ENCODE peak calls at places on chromosomes 6 and 20, in ten cellular contexts. One of them, this sample, is unnamed. For H3K9me3, the result is how much of the 10 kb centered on the place peaks cover.

GRCh38 chr20:52001999-52002666 is 189.4 kb downstream of the ZFP64 start:
- DNase-seq in heart right ventricle: no peak
- DNase-seq in AG04450: no peak
- DNase-seq in PC-9: peak
- DNase-seq in left ventricle myocardium inferior: no peak
- DNase-seq in lower lobe of right lung: no peak
- DNase-seq in heart left ventricle: no peak
- DNase-seq in body of pancreas: no peak
- DNase-seq in ascending aorta: no peak
- DNase-seq in CD4-positive, alpha-beta memory T cell: no peak
- DNase-seq in this sample: no peak

GRCh38 chr6:139407718-139408222 is 33.3 kb upstream of the CITED2 start:
- DNase-seq in ascending aorta: no peak
- DNase-seq in lower lobe of right lung: no peak
- DNase-seq in heart right ventricle: no peak
- DNase-seq in left ventricle myocardium inferior: no peak
- DNase-seq in CD4-positive, alpha-beta memory T cell: no peak
- DNase-seq in AG04450: peak
- DNase-seq in PC-9: peak
- DNase-seq in heart left ventricle: no peak
- DNase-seq in body of pancreas: no peak
- DNase-seq in this sample: no peak

GRCh38 chr20:20212675-20213096 is 155.2 kb upstream of the INSM1 start:
- DNase-seq in AG04450: no peak
- DNase-seq in lower lobe of right lung: no peak
- DNase-seq in heart right ventricle: peak
- DNase-seq in PC-9: no peak
- DNase-seq in heart left ventricle: no peak
- DNase-seq in body of pancreas: no peak
- DNase-seq in left ventricle myocardium inferior: peak
- DNase-seq in CD4-positive, alpha-beta memory T cell: no peak
- DNase-seq in ascending aorta: no peak
- DNase-seq in this sample: no peak

GRCh38 chr6:133958782-133959181 is 5.8 kb downstream of the TBPL1 start:
- DNase-seq in ascending aorta: no peak
- DNase-seq in left ventricle myocardium inferior: no peak
- DNase-seq in AG04450: no peak
- DNase-seq in body of pancreas: no peak
- DNase-seq in PC-9: no peak
- DNase-seq in heart left ventricle: no peak
- DNase-seq in CD4-positive, alpha-beta memory T cell: no peak
- DNase-seq in lower lobe of right lung: no peak
- DNase-seq in heart right ventricle: no peak
- DNase-seq in this sample: no peak

GRCh38 chr6:3301506-3301905 is 42.8 kb downstream of the PSMG4 start:
- DNase-seq in CD4-positive, alpha-beta memory T cell: no peak
- DNase-seq in body of pancreas: no peak
- DNase-seq in lower lobe of right lung: no peak
- DNase-seq in heart left ventricle: no peak
- DNase-seq in left ventricle myocardium inferior: no peak
- DNase-seq in ascending aorta: no peak
- DNase-seq in PC-9: no peak
- DNase-seq in heart right ventricle: no peak
- DNase-seq in AG04450: no peak
- DNase-seq in this sample: no peak

GRCh38 chr6:154384196-154384595 is 27.6 kb upstream of the IPCEF1 start:
- DNase-seq in lower lobe of right lung: no peak
- DNase-seq in left ventricle myocardium inferior: no peak
- DNase-seq in PC-9: no peak
- DNase-seq in ascending aorta: no peak
- DNase-seq in AG04450: no peak
- DNase-seq in CD4-positive, alpha-beta memory T cell: no peak
- DNase-seq in body of pancreas: no peak
- DNase-seq in heart right ventricle: no peak
- DNase-seq in heart left ventricle: no peak
- DNase-seq in this sample: no peak

GRCh38 chr6:20178327-20178726 is 33.9 kb downstream of the MBOAT1 start:
- DNase-seq in heart right ventricle: no peak
- DNase-seq in heart left ventricle: no peak
- DNase-seq in ascending aorta: no peak
- DNase-seq in AG04450: no peak
- DNase-seq in lower lobe of right lung: no peak
- DNase-seq in body of pancreas: no peak
- DNase-seq in left ventricle myocardium inferior: no peak
- DNase-seq in PC-9: no peak
- DNase-seq in CD4-positive, alpha-beta memory T cell: no peak
- DNase-seq in this sample: no peak

GRCh38 chr20:58988565-58988882 is 7.5 kb downstream of the NELFCD start:
- DNase-seq in heart right ventricle: no peak
- DNase-seq in PC-9: no peak
- DNase-seq in ascending aorta: no peak
- DNase-seq in left ventricle myocardium inferior: no peak
- DNase-seq in lower lobe of right lung: no peak
- DNase-seq in heart left ventricle: no peak
- DNase-seq in CD4-positive, alpha-beta memory T cell: no peak
- DNase-seq in body of pancreas: no peak
- DNase-seq in AG04450: no peak
- DNase-seq in this sample: no peak

GRCh38 chr6:126381498-126381897 is 41.6 kb downstream of the CENPW start:
- DNase-seq in lower lobe of right lung: no peak
- DNase-seq in body of pancreas: no peak
- DNase-seq in CD4-positive, alpha-beta memory T cell: no peak
- DNase-seq in heart right ventricle: no peak
- DNase-seq in ascending aorta: no peak
- DNase-seq in heart left ventricle: peak
- DNase-seq in AG04450: no peak
- DNase-seq in PC-9: no peak
- DNase-seq in left ventricle myocardium inferior: no peak
- DNase-seq in this sample: no peak

GRCh38 chr6:138012682-138013081 is 94.5 kb downstream of the PERP start:
- DNase-seq in body of pancreas: no peak
- DNase-seq in AG04450: no peak
- DNase-seq in lower lobe of right lung: no peak
- DNase-seq in heart right ventricle: no peak
- DNase-seq in CD4-positive, alpha-beta memory T cell: peak
- DNase-seq in ascending aorta: no peak
- DNase-seq in left ventricle myocardium inferior: no peak
- DNase-seq in heart left ventricle: no peak
- DNase-seq in PC-9: no peak
- DNase-seq in this sample: no peak

GRCh38 chr20:50297498-50298348 is 107.1 kb downstream of the CEBPB start:
- DNase-seq in heart right ventricle: no peak
- DNase-seq in heart left ventricle: no peak
- DNase-seq in lower lobe of right lung: no peak
- DNase-seq in AG04450: no peak
- DNase-seq in body of pancreas: no peak
- DNase-seq in left ventricle myocardium inferior: no peak
- DNase-seq in ascending aorta: no peak
- DNase-seq in CD4-positive, alpha-beta memory T cell: no peak
- DNase-seq in PC-9: no peak
- DNase-seq in this sample: no peak

GRCh38 chr20:14384411-14384810 is 47.0 kb upstream of the FLRT3 start:
- DNase-seq in AG04450: peak
- DNase-seq in ascending aorta: no peak
- DNase-seq in CD4-positive, alpha-beta memory T cell: no peak
- DNase-seq in heart right ventricle: no peak
- DNase-seq in left ventricle myocardium inferior: no peak
- DNase-seq in heart left ventricle: no peak
- DNase-seq in lower lobe of right lung: no peak
- DNase-seq in PC-9: no peak
- DNase-seq in body of pancreas: no peak
- DNase-seq in this sample: no peak

GRCh38 chr6:75206338-75207210 is 721 bp upstream of the COL12A1 start:
- DNase-seq in left ventricle myocardium inferior: no peak
- DNase-seq in CD4-positive, alpha-beta memory T cell: no peak
- DNase-seq in heart left ventricle: no peak
- DNase-seq in PC-9: no peak
- DNase-seq in AG04450: no peak
- DNase-seq in lower lobe of right lung: no peak
- DNase-seq in heart right ventricle: no peak
- DNase-seq in ascending aorta: peak
- DNase-seq in body of pancreas: no peak
- DNase-seq in this sample: no peak
- H3K9me3 ChIP-seq in left ventricle myocardium inferior: under half
- H3K9me3 ChIP-seq in CD4-positive, alpha-beta memory T cell: under half
- H3K9me3 ChIP-seq in heart left ventricle: under half
- H3K9me3 ChIP-seq in PC-9: under half
- H3K9me3 ChIP-seq in AG04450: under half
- H3K9me3 ChIP-seq in lower lobe of right lung: under half
- H3K9me3 ChIP-seq in heart right ventricle: under half
- H3K9me3 ChIP-seq in ascending aorta: under half
- H3K9me3 ChIP-seq in body of pancreas: under half
- H3K9me3 ChIP-seq in this sample: under half

GRCh38 chr20:54879393-54879792 is 404.0 kb downstream of the DOK5 start:
- DNase-seq in PC-9: no peak
- DNase-seq in left ventricle myocardium inferior: no peak
- DNase-seq in CD4-positive, alpha-beta memory T cell: no peak
- DNase-seq in ascending aorta: no peak
- DNase-seq in lower lobe of right lung: no peak
- DNase-seq in heart right ventricle: no peak
- DNase-seq in heart left ventricle: no peak
- DNase-seq in body of pancreas: no peak
- DNase-seq in AG04450: no peak
- DNase-seq in this sample: no peak
- H3K9me3 ChIP-seq in PC-9: under half
- H3K9me3 ChIP-seq in left ventricle myocardium inferior: under half
- H3K9me3 ChIP-seq in CD4-positive, alpha-beta memory T cell: under half
- H3K9me3 ChIP-seq in ascending aorta: under half
- H3K9me3 ChIP-seq in lower lobe of right lung: under half
- H3K9me3 ChIP-seq in heart right ventricle: under half
- H3K9me3 ChIP-seq in heart left ventricle: under half
- H3K9me3 ChIP-seq in body of pancreas: under half
- H3K9me3 ChIP-seq in AG04450: under half
- H3K9me3 ChIP-seq in this sample: under half

GRCh38 chr20:31394900-31395299 is 4.5 kb upstream of the DEFB119 start:
- DNase-seq in PC-9: no peak
- DNase-seq in lower lobe of right lung: no peak
- DNase-seq in CD4-positive, alpha-beta memory T cell: no peak
- DNase-seq in heart left ventricle: no peak
- DNase-seq in heart right ventricle: no peak
- DNase-seq in body of pancreas: no peak
- DNase-seq in ascending aorta: no peak
- DNase-seq in left ventricle myocardium inferior: no peak
- DNase-seq in AG04450: no peak
- DNase-seq in this sample: no peak

GRCh38 chr20:31392836-31393235 is 2.4 kb upstream of the DEFB119 start:
- DNase-seq in PC-9: no peak
- DNase-seq in CD4-positive, alpha-beta memory T cell: no peak
- DNase-seq in lower lobe of right lung: no peak
- DNase-seq in body of pancreas: no peak
- DNase-seq in ascending aorta: no peak
- DNase-seq in AG04450: no peak
- DNase-seq in left ventricle myocardium inferior: no peak
- DNase-seq in heart left ventricle: no peak
- DNase-seq in heart right ventricle: no peak
- DNase-seq in this sample: no peak

DNA sequence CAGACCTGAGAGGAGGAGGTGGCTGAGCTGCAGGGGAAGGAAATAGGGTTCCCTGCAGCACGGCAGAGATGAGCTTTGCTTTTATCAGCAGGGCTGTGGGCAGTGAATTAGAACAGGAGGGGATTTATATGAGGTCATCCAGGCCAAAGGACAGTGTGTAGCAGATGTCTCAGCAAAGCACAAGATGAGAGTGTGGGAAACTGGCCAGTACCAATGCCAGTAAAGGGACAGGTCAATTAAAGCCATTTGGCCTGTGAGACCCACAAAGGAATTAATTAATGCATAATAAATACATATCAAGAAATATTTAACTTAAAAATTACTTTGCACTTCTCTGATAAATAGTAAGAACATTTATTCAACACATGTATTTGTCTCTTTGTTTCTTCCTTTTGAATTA is at the start of gene DEFB119:
- DNase-seq in body of pancreas: no peak
- DNase-seq in heart right ventricle: no peak
- DNase-seq in CD4-positive, alpha-beta memory T cell: no peak
- DNase-seq in AG04450: no peak
- DNase-seq in left ventricle myocardium inferior: no peak
- DNase-seq in PC-9: no peak
- DNase-seq in lower lobe of right lung: no peak
- DNase-seq in heart left ventricle: no peak
- DNase-seq in ascending aorta: no peak
- DNase-seq in this sample: no peak
- H3K9me3 ChIP-seq in body of pancreas: under half
- H3K9me3 ChIP-seq in heart right ventricle: under half
- H3K9me3 ChIP-seq in CD4-positive, alpha-beta memory T cell: under half
- H3K9me3 ChIP-seq in AG04450: under half
- H3K9me3 ChIP-seq in left ventricle myocardium inferior: under half
- H3K9me3 ChIP-seq in PC-9: under half
- H3K9me3 ChIP-seq in lower lobe of right lung: under half
- H3K9me3 ChIP-seq in heart left ventricle: under half
- H3K9me3 ChIP-seq in ascending aorta: under half
- H3K9me3 ChIP-seq in this sample: under half

GRCh38 chr6:169999367-169999766 is 247.9 kb downstream of the ERMARD start:
- DNase-seq in PC-9: no peak
- DNase-seq in left ventricle myocardium inferior: no peak
- DNase-seq in heart right ventricle: no peak
- DNase-seq in lower lobe of right lung: no peak
- DNase-seq in heart left ventricle: no peak
- DNase-seq in CD4-positive, alpha-beta memory T cell: no peak
- DNase-seq in ascending aorta: peak
- DNase-seq in body of pancreas: no peak
- DNase-seq in AG04450: no peak
- DNase-seq in this sample: no peak

GRCh38 chr6:169997930-169998218 is 246.5 kb downstream of the ERMARD start:
- DNase-seq in heart right ventricle: no peak
- DNase-seq in left ventricle myocardium inferior: no peak
- DNase-seq in ascending aorta: no peak
- DNase-seq in lower lobe of right lung: no peak
- DNase-seq in CD4-positive, alpha-beta memory T cell: no peak
- DNase-seq in AG04450: no peak
- DNase-seq in heart left ventricle: peak
- DNase-seq in body of pancreas: no peak
- DNase-seq in PC-9: no peak
- DNase-seq in this sample: no peak

GRCh38 chr6:170000071-170000843 is 248.8 kb downstream of the ERMARD start:
- DNase-seq in heart left ventricle: no peak
- DNase-seq in AG04450: no peak
- DNase-seq in lower lobe of right lung: no peak
- DNase-seq in heart right ventricle: no peak
- DNase-seq in left ventricle myocardium inferior: no peak
- DNase-seq in body of pancreas: no peak
- DNase-seq in ascending aorta: peak
- DNase-seq in CD4-positive, alpha-beta memory T cell: no peak
- DNase-seq in PC-9: no peak
- DNase-seq in this sample: no peak

GRCh38 chr6:169997187-169997929 is 245.9 kb downstream of the ERMARD start:
- DNase-seq in PC-9: no peak
- DNase-seq in heart right ventricle: no peak
- DNase-seq in body of pancreas: no peak
- DNase-seq in ascending aorta: no peak
- DNase-seq in lower lobe of right lung: no peak
- DNase-seq in heart left ventricle: peak
- DNase-seq in CD4-positive, alpha-beta memory T cell: no peak
- DNase-seq in AG04450: no peak
- DNase-seq in left ventricle myocardium inferior: no peak
- DNase-seq in this sample: no peak

DNA sequence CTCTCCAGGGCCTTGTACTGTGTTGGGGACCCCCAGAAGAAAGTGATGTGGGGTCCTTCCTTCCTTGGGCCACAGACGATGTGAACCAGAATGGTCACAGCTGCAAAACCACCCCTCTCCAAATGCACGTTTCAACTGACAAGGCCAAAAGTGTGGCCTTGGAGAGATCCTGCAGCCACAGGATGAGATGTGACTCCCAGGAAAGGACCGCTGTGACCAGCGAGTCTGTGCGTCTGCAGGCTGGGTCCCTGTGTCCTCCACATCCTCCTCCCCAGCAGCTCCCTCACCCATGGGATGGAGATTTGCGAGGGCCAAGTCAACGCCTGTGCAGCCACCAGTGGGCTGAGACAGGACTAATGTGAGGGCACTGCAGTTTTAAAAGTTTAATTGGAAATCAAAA is 247.0 kb downstream of the ERMARD start:
- DNase-seq in ascending aorta: peak
- DNase-seq in lower lobe of right lung: no peak
- DNase-seq in PC-9: no peak
- DNase-seq in CD4-positive, alpha-beta memory T cell: no peak
- DNase-seq in heart right ventricle: no peak
- DNase-seq in left ventricle myocardium inferior: no peak
- DNase-seq in heart left ventricle: peak
- DNase-seq in body of pancreas: no peak
- DNase-seq in AG04450: no peak
- DNase-seq in this sample: no peak
- H3K9me3 ChIP-seq in ascending aorta: under half
- H3K9me3 ChIP-seq in lower lobe of right lung: under half
- H3K9me3 ChIP-seq in PC-9: under half
- H3K9me3 ChIP-seq in CD4-positive, alpha-beta memory T cell: under half
- H3K9me3 ChIP-seq in heart right ventricle: under half
- H3K9me3 ChIP-seq in left ventricle myocardium inferior: under half
- H3K9me3 ChIP-seq in heart left ventricle: under half
- H3K9me3 ChIP-seq in body of pancreas: under half
- H3K9me3 ChIP-seq in AG04450: half or more
- H3K9me3 ChIP-seq in this sample: under half

This sample was measured in T-helper 17 cell.